ENCODE peak calls at places on chromosome 7, in six cellular contexts. I is left ventricle myocardium inferior, U is HepG2, O is stomach, X is H9, J is heart right ventricle. Z is an unnamed sample. For H3K4me1, the result is how much of the 10 kb centered on the place peaks cover.

GRCh38 chr7:127512587-127512986 is 72.8 kb downstream of the GCC1 start:
- DNase-seq in I (no peak), U (no peak), O (no peak), X (no peak), J (no peak), Z (no peak)

GRCh38 chr7:16728811-16729210 is 24.7 kb upstream of the TSPAN13 start:
- DNase-seq in I (no peak), U (no peak), O (no peak), X (no peak), J (no peak), Z (no peak)

GRCh38 chr7:46707973-46708372 is 786.9 kb upstream of the IGFBP3 start:
- DNase-seq in I (no peak), U (no peak), O (no peak), X (no peak), J (no peak), Z (no peak)

GRCh38 chr7:114931656-114932011 is 9.7 kb downstream of the MDFIC start:
- DNase-seq in I (no peak), U (no peak), O (no peak), X (no peak), J (no peak), Z (no peak)

GRCh38 chr7:98073047-98073446 is 33.6 kb upstream of the LMTK2 start:
- DNase-seq in I (no peak), U (no peak), O (no peak), X (no peak), J (no peak), Z (no peak)

GRCh38 chr7:144038887-144039286 is 9.9 kb upstream of the OR2A5 start:
- DNase-seq in I (no peak), U (no peak), O (no peak), X (no peak), J (no peak), Z (no peak)

GRCh38 chr7:55019691-55020480 is 1.1 kb downstream of the EGFR start:
- DNase-seq in I (peak), U (no peak), O (peak), X (peak), J (no peak), Z (peak)

GRCh38 chr7:158257001-158257400 is 330.6 kb downstream of the PTPRN2 start:
- DNase-seq in I (no peak), U (no peak), O (no peak), X (no peak), J (no peak), Z (no peak)

GRCh38 chr7:151796871-151797270 is 80.0 kb downstream of the PRKAG2 start:
- DNase-seq in I (peak), U (no peak), O (peak), X (no peak), J (no peak), Z (peak)

GRCh38 chr7:24979470-24979862 is 512 bp downstream of the OSBPL3 start:
- DNase-seq in I (peak), U (peak), O (peak), X (no peak), J (peak), Z (peak)

GRCh38 chr7:20320322-20320721 is 10.4 kb upstream of the ITGB8 start:
- DNase-seq in I (no peak), U (no peak), O (no peak), X (no peak), J (no peak), Z (no peak)

GRCh38 chr7:24812313-24812945 is 55.2 kb upstream of the GSDME start:
- DNase-seq in I (peak), U (peak), O (peak), X (peak), J (peak), Z (peak)

GRCh38 chr7:38223311-38223710 is 45.3 kb downstream of the STARD3NL start:
- DNase-seq in I (no peak), U (no peak), O (no peak), X (no peak), J (no peak), Z (no peak)

GRCh38 chr7:108561047-108561619 is 8.4 kb downstream of the THAP5 start:
- DNase-seq in I (no peak), U (no peak), O (no peak), X (no peak), J (no peak), Z (no peak)

GRCh38 chr7:86559096-86559495 is 84.6 kb upstream of the GRM3 start:
- DNase-seq in I (no peak), U (no peak), O (no peak), X (no peak), J (no peak), Z (no peak)

GRCh38 chr7:27146491-27147210 is 923 bp downstream of the HOXA6 start:
- DNase-seq in I (no peak), U (no peak), O (no peak), X (no peak), J (no peak), Z (no peak)
- H3K27ac ChIP-seq in I (no peak), U (no peak), O (peak), X (no peak), J (no peak), Z (peak)

GRCh38 chr7:30844483-30844874 is 67.2 kb upstream of the AQP1 start:
- DNase-seq in I (no peak), U (no peak), O (no peak), X (no peak), J (no peak), Z (no peak)
- H3K4me1 ChIP-seq in I (half or more), U (under half), O (under half), X (under half), J (under half), Z (half or more)

GRCh38 chr7:131504157-131504899 is 52.1 kb downstream of the PODXL start:
- DNase-seq in I (no peak), U (peak), O (no peak), X (no peak), J (no peak), Z (no peak)
- H3K27ac ChIP-seq in I (peak), U (no peak), O (no peak), X (no peak), J (no peak), Z (no peak)

GRCh38 chr7:109879429-109879828 is 1211.5 kb upstream of the LRRN3 start:
- DNase-seq in I (no peak), U (no peak), O (no peak), X (no peak), J (no peak), Z (no peak)
- H3K4me1 ChIP-seq in I (under half), U (under half), O (under half), X (under half), J (under half), Z (under half)

Z was measured in lower lobe of right lung.